ENCODE peak calls at places on chromosomes 16 and 17, in eight cellular contexts. E is HAP-1; J is NCI-H510A; G is testis; I is AG08395; K is activated CD4-positive, CD25-positive, alpha-beta regulatory T cell treated with anti-CD3 and anti-CD28 coated beads, Interleukin-2, amount 50 U/mL, for 72 hours; M is kidney tubule cell; S is A549. U is an unnamed sample.

GRCh38 chr16:24036614-24037013 is 200.8 kb downstream of the PRKCB start:
- DNase-seq in E (peak), J (no peak), G (peak), I (peak), K (no peak), M (peak), S (peak), U (peak)

GRCh38 chr16:102060-102855 is 24.2 kb downstream of the MPG start:
- DNase-seq in E (no peak), J (no peak), G (peak), I (no peak), K (no peak), M (no peak), S (no peak), U (no peak)

GRCh38 chr17:39462644-39463375 is 1.5 kb downstream of the CDK12 start:
- DNase-seq in E (peak), J (no peak), G (peak), I (peak), K (peak), M (peak), S (peak), U (peak)

GRCh38 chr17:27378482-27379200 is 77.6 kb upstream of the KSR1 start:
- DNase-seq in E (no peak), J (no peak), G (no peak), I (no peak), K (no peak), M (peak), S (no peak), U (no peak)

GRCh38 chr16:89139907-89140361 is 31.6 kb upstream of the CDH15 start:
- DNase-seq in E (no peak), J (no peak), G (no peak), I (no peak), K (no peak), M (no peak), S (no peak), U (no peak)

GRCh38 chr17:79997004-79997673 is 38.5 kb downstream of the TBC1D16 start:
- DNase-seq in E (no peak), J (no peak), G (no peak), I (no peak), K (peak), M (no peak), S (no peak), U (no peak)

GRCh38 chr17:79413591-79413990 is 197.3 kb downstream of the RBFOX3 start:
- DNase-seq in E (no peak), J (no peak), G (no peak), I (no peak), K (no peak), M (no peak), S (no peak), U (peak)

GRCh38 chr17:42665581-42666001 is 6.5 kb downstream of the TUBG2 start:
- DNase-seq in E (no peak), J (no peak), G (no peak), I (no peak), K (no peak), M (no peak), S (no peak), U (no peak)

GRCh38 chr16:84294196-84295142 is at the start of gene WFDC1:
- DNase-seq in E (peak), J (no peak), G (no peak), I (peak), K (no peak), M (no peak), S (no peak), U (no peak)

GRCh38 chr17:40065771-40066510 is 3.2 kb downstream of the THRA start:
- DNase-seq in E (no peak), J (no peak), G (no peak), I (no peak), K (no peak), M (no peak), S (no peak), U (no peak)

GRCh38 chr17:82978765-82979349 is 100.6 kb upstream of the METRNL start:
- DNase-seq in E (no peak), J (no peak), G (peak), I (no peak), K (no peak), M (no peak), S (no peak), U (no peak)

GRCh38 chr17:78166416-78166815 is 2.0 kb upstream of the SYNGR2 start:
- DNase-seq in E (no peak), J (peak), G (no peak), I (no peak), K (no peak), M (no peak), S (no peak), U (no peak)

GRCh38 chr17:30921544-30922196 is at the start of gene ADAP2:
- DNase-seq in E (peak), J (peak), G (peak), I (no peak), K (no peak), M (peak), S (peak), U (no peak)

GRCh38 chr16:10929853-10930754 is 12.2 kb downstream of the DEXI start:
- DNase-seq in E (no peak), J (peak), G (no peak), I (no peak), K (no peak), M (no peak), S (no peak), U (no peak)

GRCh38 chr17:69175812-69176517 is 34.3 kb upstream of the ABCA6 start:
- DNase-seq in E (no peak), J (no peak), G (no peak), I (peak), K (no peak), M (peak), S (peak), U (peak)

GRCh38 chr17:27657620-27658019 is 26.6 kb downstream of the LGALS9 start:
- DNase-seq in E (peak), J (no peak), G (no peak), I (no peak), K (no peak), M (no peak), S (peak), U (peak)

GRCh38 chr16:89722392-89723278 is 1.3 kb downstream of the ZNF276 start:
- DNase-seq in E (peak), J (no peak), G (peak), I (no peak), K (peak), M (peak), S (peak), U (peak)